ENCODE peak calls at places on chromosomes 12 and 14, in four cellular contexts. P is tibial artery, S is Karpas-422, Y is RWPE1. O is an unnamed sample.

GRCh38 chr12:131266591-131267467 is 313.1 kb downstream of the ADGRD1 start:
- DNase-seq in P (no peak), S (no peak), Y (peak), O (no peak)

GRCh38 chr14:103508930-103509329 is 13.7 kb downstream of the CKB start:
- DNase-seq in P (no peak), S (no peak), Y (no peak), O (no peak)

GRCh38 chr14:99451234-99451633 is 29.4 kb downstream of the SETD3 start:
- DNase-seq in P (no peak), S (no peak), Y (no peak), O (no peak)

GRCh38 chr12:89574736-89575208 is 48.9 kb upstream of the POC1B start:
- DNase-seq in P (no peak), S (no peak), Y (no peak), O (no peak)

GRCh38 chr14:101761881-101762529 is 496 bp downstream of the PPP2R5C start:
- DNase-seq in P (no peak), S (peak), Y (peak), O (no peak)

GRCh38 chr14:97077253-97077653 is 280.1 kb downstream of the VRK1 start:
- DNase-seq in P (peak), S (no peak), Y (peak), O (peak)

GRCh38 chr12:13175499-13175898 is 21.0 kb upstream of the EMP1 start:
- DNase-seq in P (no peak), S (no peak), Y (peak), O (peak)

GRCh38 chr12:12046401-12046800 is 24.3 kb upstream of the BCL2L14 start:
- DNase-seq in P (no peak), S (no peak), Y (no peak), O (peak)

GRCh38 chr14:71753126-71753830 is 179.0 kb upstream of the RGS6 start:
- DNase-seq in P (peak), S (peak), Y (peak), O (no peak)

GRCh38 chr12:122238861-122239260 is 13.0 kb upstream of the DIABLO start:
- DNase-seq in P (no peak), S (no peak), Y (peak), O (peak)

GRCh38 chr12:19780460-19780859 is 341.2 kb downstream of the AEBP2 start:
- DNase-seq in P (no peak), S (no peak), Y (no peak), O (no peak)

GRCh38 chr12:132286912-132287311 is 42.5 kb downstream of the GALNT9 start:
- DNase-seq in P (no peak), S (no peak), Y (peak), O (peak)

GRCh38 chr12:1470051-1470450 is 124.3 kb downstream of the FBXL14 start:
- DNase-seq in P (peak), S (no peak), Y (no peak), O (no peak)

GRCh38 chr12:116241157-116241772 is 36.2 kb downstream of the MED13L start:
- DNase-seq in P (no peak), S (no peak), Y (peak), O (no peak)

GRCh38 chr14:91252901-91253794 is 8.6 kb upstream of the GPR68 start:
- DNase-seq in P (no peak), S (no peak), Y (peak), O (no peak)

GRCh38 chr12:62726471-62726980 is 208.4 kb downstream of the PPM1H start:
- DNase-seq in P (no peak), S (no peak), Y (no peak), O (no peak)

GRCh38 chr14:91245029-91245428 is 525 bp upstream of the GPR68 start:
- DNase-seq in P (no peak), S (no peak), Y (no peak), O (no peak)

GRCh38 chr12:75662501-75663159 is 151.2 kb upstream of the KRR1 start:
- DNase-seq in P (no peak), S (no peak), Y (no peak), O (no peak)

GRCh38 chr12:123055281-123055766 is 74.8 kb downstream of the ARL6IP4 start:
- DNase-seq in P (no peak), S (no peak), Y (no peak), O (no peak)

GRCh38 chr14:64696355-64696844 is 7.8 kb upstream of the PLEKHG3 start:
- DNase-seq in P (peak), S (no peak), Y (no peak), O (no peak)

GRCh38 chr12:26940820-26941219 is 2.5 kb downstream of the FGFR1OP2 start:
- DNase-seq in P (no peak), S (no peak), Y (no peak), O (no peak)

GRCh38 chr14:51533877-51534553 is 117.7 kb upstream of the FRMD6 start:
- DNase-seq in P (no peak), S (no peak), Y (no peak), O (no peak)

GRCh38 chr12:58976146-58976545 is 55.8 kb upstream of the LRIG3 start:
- DNase-seq in P (no peak), S (no peak), Y (no peak), O (no peak)

GRCh38 chr12:130429656-130430505 is 92.2 kb downstream of the PIWIL1 start:
- DNase-seq in P (peak), S (no peak), Y (no peak), O (no peak)

GRCh38 chr12:49131051-49131972 is at the start of gene TUBA1B:
- DNase-seq in P (peak), S (peak), Y (peak), O (peak)

GRCh38 chr14:20460458-20461229 is 590 bp downstream of the PIP4P1 start:
- DNase-seq in P (no peak), S (peak), Y (peak), O (no peak)

GRCh38 chr14:96582641-96582980 is 80.4 kb downstream of the PAPOLA start:
- DNase-seq in P (no peak), S (peak), Y (no peak), O (no peak)

GRCh38 chr12:119642986-119643385 is 24.9 kb upstream of the PRKAB1 start:
- DNase-seq in P (no peak), S (peak), Y (no peak), O (no peak)

GRCh38 chr12:28961948-28962384 is 187.1 kb upstream of the FAR2 start:
- DNase-seq in P (no peak), S (no peak), Y (no peak), O (no peak)

GRCh38 chr12:6946033-6946919 is 2.5 kb downstream of the C12orf57 start:
- DNase-seq in P (no peak), S (peak), Y (peak), O (peak)

GRCh38 chr14:103521438-103521961 is 1.1 kb downstream of the CKB start:
- DNase-seq in P (no peak), S (no peak), Y (no peak), O (no peak)

GRCh38 chr12:101040936-101041335 is 169.1 kb downstream of the SLC5A8 start:
- DNase-seq in P (no peak), S (no peak), Y (no peak), O (no peak)

GRCh38 chr12:12901158-12901791 is 9.9 kb downstream of the GPRC5A start:
- DNase-seq in P (peak), S (no peak), Y (peak), O (peak)

GRCh38 chr12:42281281-42281680 is 43.2 kb upstream of the YAF2 start:
- DNase-seq in P (no peak), S (no peak), Y (no peak), O (no peak)

GRCh38 chr12:52949413-52950331 is 754 bp downstream of the KRT18 start:
- DNase-seq in P (no peak), S (no peak), Y (peak), O (peak)

GRCh38 chr12:51160814-51161459 is 12.0 kb downstream of the TFCP2 start:
- DNase-seq in P (no peak), S (peak), Y (no peak), O (no peak)

GRCh38 chr12:103503546-103504480 is 8.0 kb upstream of the C12orf42 start:
- DNase-seq in P (no peak), S (peak), Y (no peak), O (peak)

GRCh38 chr12:75437564-75437963 is 43.0 kb upstream of the GLIPR1 start:
- DNase-seq in P (no peak), S (peak), Y (no peak), O (no peak)

GRCh38 chr12:128381537-128381936 is 114.6 kb downstream of the TMEM132C start:
- DNase-seq in P (no peak), S (no peak), Y (no peak), O (no peak)
- H3K27ac ChIP-seq in P (no peak), S (no peak), Y (no peak), O (no peak)

GRCh38 chr14:73718742-73719251 is 4.6 kb upstream of the PNMA1 start:
- DNase-seq in P (no peak), S (no peak), Y (no peak), O (no peak)
- H3K27ac ChIP-seq in P (peak), S (no peak), Y (peak), O (no peak)

GRCh38 chr12:47769234-47770085 is 3.6 kb upstream of the SLC48A1 start:
- DNase-seq in P (no peak), S (no peak), Y (no peak), O (no peak)
- H3K27ac ChIP-seq in P (no peak), S (no peak), Y (peak), O (peak)

GRCh38 chr12:124635316-124635715 is 67.9 kb upstream of the NCOR2 start:
- DNase-seq in P (no peak), S (no peak), Y (no peak), O (no peak)

GRCh38 chr12:124632510-124632909 is 65.1 kb upstream of the NCOR2 start:
- DNase-seq in P (no peak), S (no peak), Y (no peak), O (no peak)

GRCh38 chr12:124631681-124632080 is 64.3 kb upstream of the NCOR2 start:
- DNase-seq in P (no peak), S (no peak), Y (no peak), O (no peak)

GRCh38 chr12:124633269-124633953 is 66.0 kb upstream of the NCOR2 start:
- DNase-seq in P (no peak), S (no peak), Y (peak), O (no peak)

GRCh38 chr12:124633954-124634352 is 66.5 kb upstream of the NCOR2 start:
- DNase-seq in P (no peak), S (no peak), Y (no peak), O (no peak)
- H3K27ac ChIP-seq in P (no peak), S (no peak), Y (peak), O (peak)

DNA sequence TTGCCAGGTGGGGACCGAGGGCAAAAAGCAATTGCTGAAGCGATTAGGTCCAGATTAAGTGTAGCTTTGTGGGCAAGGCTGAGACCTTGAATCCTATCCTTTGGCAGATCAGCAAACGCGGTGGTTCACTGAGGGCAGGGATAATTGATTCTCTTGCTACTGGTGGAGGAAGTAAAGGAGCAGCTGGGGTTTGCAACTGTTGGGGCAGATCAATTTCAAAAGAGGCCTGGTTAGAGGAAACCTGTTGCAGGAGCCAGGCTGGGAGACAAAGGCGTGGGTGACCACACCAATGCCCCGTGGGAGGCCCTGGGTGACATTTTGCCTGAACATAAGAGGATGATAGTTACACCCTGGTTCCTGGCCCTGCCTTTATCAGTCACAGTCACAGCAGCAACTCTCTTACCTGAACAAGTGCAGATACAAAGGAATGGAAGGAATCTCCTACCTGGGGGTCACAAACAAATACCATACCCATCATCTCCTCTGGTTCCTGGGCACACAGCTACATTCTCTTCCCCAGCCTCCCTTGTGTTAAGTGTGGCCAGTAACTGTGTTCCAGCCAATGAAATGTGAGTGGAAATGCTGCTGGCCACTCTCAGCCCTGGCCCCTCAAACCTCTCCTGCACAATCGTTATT is 43.3 kb upstream of the RASSF3 start:
- DNase-seq in P (no peak), S (no peak), Y (no peak), O (no peak)
- H3K27ac ChIP-seq in P (no peak), S (no peak), Y (no peak), O (no peak)

GRCh38 chr14:60662987-60663386 is 13.7 kb upstream of the SIX1 start:
- DNase-seq in P (no peak), S (no peak), Y (no peak), O (no peak)
- H3K27ac ChIP-seq in P (no peak), S (no peak), Y (no peak), O (no peak)

GRCh38 chr14:68552075-68552474 is 240.8 kb downstream of the ZFP36L1 start:
- DNase-seq in P (no peak), S (no peak), Y (no peak), O (no peak)
- H3K27ac ChIP-seq in P (peak), S (no peak), Y (peak), O (peak)

GRCh38 chr14:87894920-87895319 is 98.1 kb downstream of the GALC start:
- DNase-seq in P (no peak), S (peak), Y (no peak), O (no peak)
- H3K27ac ChIP-seq in P (no peak), S (peak), Y (no peak), O (no peak)

DNA sequence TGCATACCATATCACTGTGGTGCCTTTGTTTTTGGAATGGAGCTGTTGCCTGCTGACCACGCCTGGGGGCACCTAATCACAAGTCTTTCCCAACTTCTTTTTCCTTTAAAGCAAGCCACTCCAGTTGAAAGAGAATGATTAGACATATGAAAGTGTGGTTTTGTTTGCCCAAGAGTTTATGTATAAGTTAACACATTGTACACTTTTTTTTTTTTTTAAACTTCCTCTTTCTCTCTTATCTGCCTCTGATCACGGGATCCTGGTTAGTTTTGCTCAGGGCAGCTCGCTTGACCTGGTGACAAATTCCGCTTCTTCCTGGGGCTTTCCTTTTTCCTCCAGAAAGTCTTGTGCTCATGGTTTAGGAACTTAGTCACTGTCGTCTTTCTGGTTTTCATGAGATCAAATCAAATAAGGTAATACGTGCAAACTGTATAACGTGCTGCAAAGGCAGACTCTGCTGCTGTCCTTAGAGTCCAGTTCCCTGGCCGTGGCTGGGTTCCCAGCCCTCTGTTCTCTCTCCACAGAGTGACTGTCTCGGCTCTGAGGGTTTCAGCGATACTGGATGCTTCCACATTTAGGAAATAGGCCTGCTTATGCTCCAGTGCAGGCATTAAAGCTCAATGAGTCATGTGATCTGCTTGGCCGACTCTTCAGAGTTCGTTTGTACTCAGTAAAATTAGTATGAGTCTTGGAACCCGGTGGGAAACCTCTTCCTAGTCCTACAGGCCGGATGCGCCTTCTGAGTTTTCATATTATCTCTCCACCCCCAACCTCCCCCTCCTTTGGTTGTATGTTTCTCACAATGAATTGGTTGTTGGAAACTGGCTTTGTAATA is 15.2 kb downstream of the RASSF3 start:
- DNase-seq in P (peak), S (peak), Y (peak), O (peak)
- H3K27ac ChIP-seq in P (peak), S (peak), Y (peak), O (peak)

O was measured in epithelial cell of prostate.